ENCODE peak calls at places on chromosome 5, in five cellular contexts. Y is mesenchymal stem cell, I is IMR-90, R is H9, Z is neuronal stem cell. X is an unnamed sample.
A peak's percentile ranks its signal among the peaks of the same experiment; 100 is the strongest.

GRCh38 chr5:58294598-58295298 is 165.1 kb downstream of the PLK2 start:
- DNase-seq in R (no peak), Z (no peak), Y (peak; percentile 34), I (peak; percentile 61), X (no peak)

GRCh38 chr5:179154991-179155955 is 95.1 kb downstream of the ZNF354C start:
- DNase-seq in Y (no peak), R (peak; percentile 24), I (no peak), Z (no peak), X (no peak)

GRCh38 chr5:180135128-180135955 is 63.8 kb upstream of the RNF130 start:
- DNase-seq in I (peak; percentile 79), Y (no peak), Z (no peak), R (no peak), X (no peak)

GRCh38 chr5:123610209-123610608 is 98.2 kb downstream of the CSNK1G3 start:
- DNase-seq in I (peak; percentile 51), R (no peak), Y (peak; percentile 39), Z (no peak), X (no peak)

GRCh38 chr5:126433708-126434107 is 10.5 kb downstream of the GRAMD2B start:
- DNase-seq in Z (no peak), Y (no peak), I (peak; percentile 65), R (no peak), X (no peak)

GRCh38 chr5:41754857-41755256 is 115.4 kb downstream of the OXCT1 start:
- DNase-seq in I (no peak), R (no peak), Y (no peak), Z (no peak), X (no peak)

GRCh38 chr5:73783823-73784222 is 157.8 kb downstream of the ARHGEF28 start:
- DNase-seq in Z (no peak), I (peak; percentile 53), Y (peak; percentile 36), R (no peak), X (no peak)

GRCh38 chr5:177364159-177364962 is 6.6 kb downstream of the RGS14 start:
- DNase-seq in R (no peak), Y (no peak), I (no peak), Z (no peak), X (no peak)

GRCh38 chr5:163504091-163504931 is 1.1 kb upstream of the MAT2B start:
- DNase-seq in Z (peak; percentile 27), Y (peak; percentile 80), I (peak; percentile 52), R (no peak), X (peak; percentile 69)

GRCh38 chr5:32099486-32100035 is 74.6 kb downstream of the GOLPH3 start:
- DNase-seq in Z (no peak), Y (no peak), R (no peak), I (no peak), X (no peak)

GRCh38 chr5:40431734-40432133 is 248.0 kb upstream of the PTGER4 start:
- DNase-seq in R (no peak), Y (no peak), Z (no peak), I (no peak), X (no peak)

GRCh38 chr5:33756481-33756880 is 135.3 kb downstream of the ADAMTS12 start:
- DNase-seq in I (no peak), Y (no peak), Z (no peak), R (no peak), X (no peak)

GRCh38 chr5:90640484-90641059 is 82.0 kb downstream of the ADGRV1 start:
- DNase-seq in Z (no peak), I (no peak), R (no peak), Y (no peak), X (no peak)

GRCh38 chr5:8842906-8843590 is 702.8 kb downstream of the SEMA5A start:
- DNase-seq in R (no peak), Z (no peak), Y (peak; percentile 91), I (peak; percentile 60), X (peak; percentile 18)

GRCh38 chr5:67462150-67462549 is 265.6 kb upstream of the CD180 start:
- DNase-seq in I (no peak), Y (no peak), R (no peak), Z (no peak), X (no peak)

GRCh38 chr5:141150993-141151325 is 1.1 kb downstream of the PCDHB6 start:
- DNase-seq in Z (no peak), I (no peak), Y (no peak), R (no peak), X (no peak)

GRCh38 chr5:116389601-116390000 is 185.0 kb downstream of the SEMA6A start:
- DNase-seq in R (no peak), I (peak; percentile 5), Y (no peak), Z (no peak), X (no peak)

GRCh38 chr5:20030125-20030524 is 42.1 kb upstream of the CDH18 start:
- DNase-seq in R (no peak), Z (no peak), Y (no peak), I (no peak), X (no peak)

GRCh38 chr5:73906277-73906676 is 280.3 kb downstream of the ARHGEF28 start:
- DNase-seq in Z (no peak), Y (no peak), R (no peak), I (no peak), X (no peak)

GRCh38 chr5:10611290-10611689 is 47.4 kb downstream of the ANKRD33B start:
- DNase-seq in I (peak; percentile 73), R (no peak), Y (peak; percentile 55), Z (no peak), X (no peak)

GRCh38 chr5:15598294-15598902 is 98.4 kb downstream of the FBXL7 start:
- DNase-seq in Z (peak; percentile 14), Y (no peak), R (no peak), I (no peak), X (peak; percentile 57)

GRCh38 chr5:140966293-140967225 is at the start of gene PCDHAC2:
- DNase-seq in I (no peak), R (peak; percentile 83), Y (peak; percentile 73), Z (peak; percentile 51), X (peak; percentile 93)

GRCh38 chr5:134561871-134562296 is 36.4 kb downstream of the JADE2 start:
- DNase-seq in I (peak; percentile 74), Y (peak; percentile 34), Z (peak; percentile 33), R (peak; percentile 60), X (peak; percentile 62)

GRCh38 chr5:118042076-118042475 is 946.3 kb downstream of the DTWD2 start:
- DNase-seq in I (no peak), Z (no peak), R (no peak), Y (no peak), X (no peak)

GRCh38 chr5:143234162-143234842 is 169.2 kb downstream of the NR3C1 start:
- DNase-seq in R (no peak), Y (no peak), Z (no peak), I (no peak), X (no peak)

GRCh38 chr5:142925795-142926194 is 155.6 kb downstream of the ARHGAP26 start:
- DNase-seq in R (no peak), Z (no peak), I (peak; percentile 91), Y (peak; percentile 20), X (no peak)

GRCh38 chr5:153937661-153938060 is 101.0 kb downstream of the FAM114A2 start:
- DNase-seq in I (no peak), R (no peak), Z (no peak), Y (no peak), X (no peak)

GRCh38 chr5:153939101-153939500 is 99.6 kb downstream of the FAM114A2 start:
- DNase-seq in R (no peak), Y (no peak), Z (no peak), I (no peak), X (no peak)

GRCh38 chr5:153938131-153938842 is 100.4 kb downstream of the FAM114A2 start:
- DNase-seq in R (no peak), I (no peak), Z (no peak), Y (no peak), X (peak; percentile 47)

DNA sequence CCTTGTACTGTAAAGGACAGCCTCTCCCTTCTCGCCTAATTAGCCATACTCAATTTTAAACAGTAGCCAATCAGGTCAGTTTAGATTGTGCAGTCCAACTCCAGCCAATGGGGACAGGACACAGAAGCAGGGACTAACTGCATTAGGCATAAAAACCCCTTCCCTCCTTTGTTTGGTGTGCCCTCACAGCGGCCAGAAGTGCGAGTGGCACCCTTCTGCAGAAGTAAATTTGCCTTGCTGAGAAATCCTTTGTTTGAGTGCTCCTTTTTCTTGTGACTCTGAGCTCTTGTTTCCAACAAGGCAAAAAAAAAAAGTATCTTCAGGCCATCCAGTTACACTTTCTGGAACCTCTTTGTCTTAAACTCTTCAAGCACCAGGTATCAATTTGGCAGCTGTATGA is 97.4 kb downstream of the FAM114A2 start:
- DNase-seq in R (no peak), Y (no peak), I (no peak), Z (no peak), X (no peak)
- H2BK5ac ChIP-seq in R (no peak overlapping the region), Y (no peak overlapping the region), I (no peak overlapping the region), Z (no peak overlapping the region), X (no peak overlapping the region)

GRCh38 chr5:76153996-76154395 is 70.8 kb downstream of the SV2C start:
- DNase-seq in Y (no peak), I (no peak), R (no peak), Z (no peak), X (peak; percentile 12)

GRCh38 chr5:76155536-76155935 is 72.4 kb downstream of the SV2C start:
- DNase-seq in R (no peak), Y (no peak), I (no peak), Z (no peak), X (no peak)

GRCh38 chr5:76153271-76153670 is 70.1 kb downstream of the SV2C start:
- DNase-seq in Z (no peak), I (no peak), Y (no peak), R (no peak), X (no peak)

DNA sequence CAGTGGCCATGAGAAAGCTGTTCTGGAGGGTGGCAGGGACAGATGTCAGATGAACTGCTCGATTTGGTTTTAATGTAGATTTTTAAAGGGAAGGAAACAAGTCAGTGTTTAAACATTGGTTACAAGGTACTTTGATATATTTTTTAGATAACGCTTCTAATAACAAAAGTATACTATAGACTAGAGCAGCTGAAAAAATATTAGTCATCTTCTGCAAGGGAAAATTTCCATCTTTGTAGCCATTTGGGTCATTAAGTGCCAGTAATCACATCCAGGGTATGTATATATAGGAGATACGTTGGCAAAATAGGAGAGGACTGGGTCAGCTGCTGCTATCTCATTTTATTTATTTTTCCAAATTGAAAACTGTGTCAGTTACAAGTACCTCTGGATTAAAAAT is 69.0 kb downstream of the SV2C start:
- DNase-seq in Y (no peak), I (no peak), R (no peak), Z (no peak), X (no peak)
- H2BK15ac ChIP-seq in Y (no peak overlapping the region), I (no peak overlapping the region), R (no peak overlapping the region), Z (no peak overlapping the region), X (no peak overlapping the region)

GRCh38 chr5:2755371-2755715 is 3.9 kb upstream of the IRX2 start:
- DNase-seq in Y (no peak), R (no peak), I (no peak), Z (no peak), X (no peak)
- H3K18ac ChIP-seq in Y (no peak overlapping the region), R (no peak overlapping the region), I (no peak overlapping the region), Z (no peak overlapping the region), X (no peak overlapping the region)

GRCh38 chr5:174733836-174734235 is 9.5 kb downstream of the MSX2 start:
- DNase-seq in Y (no peak), R (no peak), Z (no peak), I (no peak), X (peak; percentile 26)
- H2BK5ac ChIP-seq in Y (no peak overlapping the region), R (no peak overlapping the region), Z (no peak overlapping the region), I (no peak overlapping the region), X (no peak overlapping the region)